ENCODE peak calls at places on chromosomes 1 and 21, in ten cellular contexts. X is A549; S is hepatocyte; P is HepG2; H is fibroblast of lung; U is endodermal cell; Y is CD8-positive, alpha-beta T cell; O is PC-3; K is foreskin fibroblast; N is left ventricle myocardium inferior. T is an unnamed sample.

GRCh38 chr1:213389061-213389581 is 338.1 kb downstream of the RPS6KC1 start:
- DNase-seq in X (no peak), S (no peak), P (no peak), H (peak), U (no peak), Y (no peak), O (no peak), K (no peak), N (no peak), T (no peak)

GRCh38 chr1:234144866-234145265 is 228.4 kb upstream of the COA6 start:
- DNase-seq in X (no peak), S (no peak), P (no peak), H (peak), U (no peak), Y (no peak), O (no peak), K (no peak), N (no peak), T (no peak)

GRCh38 chr1:77438239-77438913 is 156.6 kb downstream of the AK5 start:
- DNase-seq in X (no peak), S (no peak), P (no peak), H (peak), U (no peak), Y (no peak), O (no peak), K (no peak), N (no peak), T (peak)

GRCh38 chr1:226827458-226827857 is 43.0 kb upstream of the PSEN2 start:
- DNase-seq in X (no peak), S (no peak), P (no peak), H (no peak), U (peak), Y (peak), O (peak), K (no peak), N (peak), T (no peak)

GRCh38 chr1:108880850-108881249 is 4.1 kb downstream of the GPSM2 start:
- DNase-seq in X (no peak), S (no peak), P (no peak), H (no peak), U (no peak), Y (no peak), O (peak), K (no peak), N (no peak), T (no peak)

GRCh38 chr1:160204526-160205241 is 500 bp upstream of the PEA15 start:
- DNase-seq in X (no peak), S (no peak), P (no peak), H (no peak), U (no peak), Y (no peak), O (no peak), K (no peak), N (no peak), T (no peak)

GRCh38 chr1:90753556-90753955 is 36.5 kb upstream of the BARHL2 start:
- DNase-seq in X (no peak), S (no peak), P (no peak), H (no peak), U (no peak), Y (no peak), O (no peak), K (no peak), N (no peak), T (no peak)

GRCh38 chr21:46161180-46161799 is 5.9 kb upstream of the FTCD start:
- DNase-seq in X (no peak), S (no peak), P (no peak), H (no peak), U (no peak), Y (no peak), O (no peak), K (no peak), N (no peak), T (no peak)

GRCh38 chr1:109274533-109275476 is 8.1 kb downstream of the PSRC1 start:
- DNase-seq in X (peak), S (peak), P (peak), H (peak), U (peak), Y (no peak), O (peak), K (no peak), N (peak), T (no peak)

GRCh38 chr1:67173988-67174387 is 7.7 kb downstream of the IL23R start:
- DNase-seq in X (no peak), S (no peak), P (no peak), H (no peak), U (no peak), Y (no peak), O (no peak), K (no peak), N (no peak), T (no peak)

GRCh38 chr1:21517660-21518480 is 8.6 kb downstream of the ALPL start:
- DNase-seq in X (no peak), S (no peak), P (no peak), H (no peak), U (no peak), Y (no peak), O (no peak), K (no peak), N (no peak), T (no peak)

GRCh38 chr1:218209351-218209861 is 75.7 kb upstream of the RRP15 start:
- DNase-seq in X (peak), S (no peak), P (no peak), H (peak), U (no peak), Y (no peak), O (peak), K (peak), N (no peak), T (peak)

GRCh38 chr21:35316933-35317332 is 267.8 kb upstream of the RUNX1 start:
- DNase-seq in X (no peak), S (peak), P (no peak), H (peak), U (peak), Y (no peak), O (no peak), K (no peak), N (no peak), T (no peak)

GRCh38 chr1:53588053-53588779 is 129.0 kb downstream of the DMRTB1 start:
- DNase-seq in X (no peak), S (no peak), P (no peak), H (no peak), U (no peak), Y (no peak), O (no peak), K (no peak), N (no peak), T (no peak)

GRCh38 chr1:24267003-24267402 is 52.2 kb upstream of the GRHL3 start:
- DNase-seq in X (no peak), S (no peak), P (no peak), H (no peak), U (no peak), Y (no peak), O (peak), K (no peak), N (no peak), T (no peak)

GRCh38 chr1:24216254-24216653 is 29.2 kb upstream of the IFNLR1 start:
- DNase-seq in X (no peak), S (peak), P (no peak), H (no peak), U (peak), Y (no peak), O (peak), K (no peak), N (no peak), T (no peak)

GRCh38 chr1:149936992-149937705 is 470 bp upstream of the MTMR11 start:
- DNase-seq in X (peak), S (peak), P (peak), H (peak), U (peak), Y (no peak), O (peak), K (peak), N (no peak), T (peak)

GRCh38 chr21:41965045-41965444 is 11.2 kb upstream of the C2CD2 start:
- DNase-seq in X (no peak), S (no peak), P (no peak), H (no peak), U (peak), Y (no peak), O (peak), K (no peak), N (no peak), T (no peak)

GRCh38 chr1:163509126-163509525 is 187.4 kb downstream of the NUF2 start:
- DNase-seq in X (no peak), S (no peak), P (no peak), H (no peak), U (no peak), Y (no peak), O (peak), K (no peak), N (no peak), T (no peak)

GRCh38 chr1:32047701-32048100 is 25.0 kb upstream of the TMEM39B start:
- DNase-seq in X (no peak), S (no peak), P (no peak), H (peak), U (no peak), Y (no peak), O (no peak), K (no peak), N (no peak), T (no peak)

GRCh38 chr1:83418558-83418957 is 580.4 kb downstream of the TTLL7 start:
- DNase-seq in X (no peak), S (no peak), P (no peak), H (no peak), U (no peak), Y (no peak), O (no peak), K (no peak), N (no peak), T (no peak)

GRCh38 chr1:203743101-203743501 is 21.9 kb upstream of the LAX1 start:
- DNase-seq in X (no peak), S (no peak), P (no peak), H (no peak), U (no peak), Y (no peak), O (no peak), K (no peak), N (no peak), T (no peak)

GRCh38 chr1:154837034-154837678 is 32.9 kb downstream of the KCNN3 start:
- DNase-seq in X (no peak), S (no peak), P (no peak), H (no peak), U (no peak), Y (no peak), O (no peak), K (no peak), N (peak), T (no peak)

GRCh38 chr1:67367370-67368345 is 60.0 kb downstream of the IL12RB2 start:
- DNase-seq in X (peak), S (peak), P (peak), H (peak), U (no peak), Y (no peak), O (no peak), K (no peak), N (peak), T (peak)

GRCh38 chr1:180415985-180416633 is 86.3 kb downstream of the ACBD6 start:
- DNase-seq in X (peak), S (peak), P (peak), H (peak), U (no peak), Y (no peak), O (peak), K (peak), N (no peak), T (no peak)

GRCh38 chr1:209485759-209486158 is 97.8 kb upstream of the CAMK1G start:
- DNase-seq in X (no peak), S (no peak), P (no peak), H (no peak), U (no peak), Y (no peak), O (no peak), K (no peak), N (no peak), T (no peak)

GRCh38 chr1:72606216-72606615 is 323.9 kb upstream of the NEGR1 start:
- DNase-seq in X (no peak), S (no peak), P (no peak), H (no peak), U (peak), Y (no peak), O (no peak), K (no peak), N (no peak), T (no peak)
- TF ChIP-seq CTCF in X (no peak), S (no peak), P (no peak), H (no peak), U (no peak), Y (no peak), O (no peak), K (no peak), N (no peak), T (no peak)

GRCh38 chr1:25619101-25619890 is 2.7 kb downstream of the MAN1C1 start:
- DNase-seq in X (no peak), S (peak), P (no peak), H (no peak), U (peak), Y (peak), O (peak), K (no peak), N (peak), T (no peak)
- H3K4me3 ChIP-seq in X (no peak), S (no peak), P (no peak), H (no peak), U (no peak), Y (peak), O (no peak), K (no peak), N (peak), T (no peak)

GRCh38 chr1:100569888-100570287 is 31.9 kb downstream of the GPR88 start:
- DNase-seq in X (no peak), S (no peak), P (no peak), H (no peak), U (no peak), Y (no peak), O (no peak), K (no peak), N (no peak), T (no peak)

GRCh38 chr1:100567062-100567461 is 29.1 kb downstream of the GPR88 start:
- DNase-seq in X (no peak), S (no peak), P (no peak), H (no peak), U (no peak), Y (no peak), O (no peak), K (no peak), N (no peak), T (no peak)

GRCh38 chr1:100565533-100565932 is 27.6 kb downstream of the GPR88 start:
- DNase-seq in X (no peak), S (no peak), P (no peak), H (no peak), U (no peak), Y (no peak), O (no peak), K (no peak), N (no peak), T (no peak)

DNA sequence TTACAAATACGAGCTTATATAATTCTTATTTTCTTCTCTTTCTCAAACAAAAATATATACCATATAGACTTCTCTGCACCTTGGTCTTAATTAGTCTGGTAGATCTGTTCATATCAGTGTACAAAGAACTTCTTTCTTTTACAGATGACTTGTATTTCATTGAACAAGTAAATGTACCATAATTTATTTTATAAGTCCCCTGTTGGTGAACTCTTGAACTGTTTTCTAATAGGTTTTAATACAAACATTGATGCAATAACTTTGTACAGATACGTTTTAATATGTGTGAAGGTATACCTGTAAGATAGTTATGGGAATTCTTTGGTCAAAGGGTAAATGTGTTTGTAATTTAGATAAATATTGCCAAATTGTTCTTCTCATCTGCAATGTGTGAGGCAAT is 28.4 kb downstream of the GPR88 start:
- DNase-seq in X (no peak), S (no peak), P (no peak), H (no peak), U (no peak), Y (no peak), O (no peak), K (no peak), N (no peak), T (no peak)
- TF ChIP-seq CTCF in X (no peak), S (no peak), P (no peak), H (no peak), U (peak), Y (no peak), O (no peak), K (no peak), N (no peak), T (no peak)

GRCh38 chr1:164695956-164696665 is 137.1 kb downstream of the PBX1 start:
- DNase-seq in X (no peak), S (no peak), P (no peak), H (peak), U (no peak), Y (no peak), O (peak), K (peak), N (no peak), T (peak)
- H3K4me3 ChIP-seq in X (no peak), S (no peak), P (no peak), H (no peak), U (no peak), Y (no peak), O (no peak), K (no peak), N (no peak), T (no peak)

T was measured in HFF-Myc.